ENCODE peak calls at places on chromosomes 2 and 18, in ten cellular contexts. M is B cell; A is stimulated activated CD4-positive, alpha-beta T cell treated with anti-CD3 and anti-CD28 coated beads, Interleukin-15, amount 100 ng/mL, for 24 hours; E is ELR; O is NCI-H510A treated with DMSO at 0.1 percent for 48 hours; B is NAMALWA; X is GDM1; S is activated naive CD4-positive, alpha-beta T cell treated with anti-CD3 and anti-CD28 coated beads, Interleukin-2, amount 10 ng/mL, durations not matched to agents 7 days and 5 days; Q is HuH-7; F is Calu3. J is an unnamed sample.

GRCh38 chr18:78242307-78242643 is 737.3 kb upstream of the SALL3 start:
- DNase-seq in M (no peak), A (no peak), E (no peak), O (no peak), B (no peak), X (no peak), S (no peak), Q (no peak), F (no peak), J (no peak)

GRCh38 chr2:135657806-135658582 is 83.7 kb upstream of the UBXN4 start:
- DNase-seq in M (peak), A (peak), E (no peak), O (no peak), B (no peak), X (no peak), S (peak), Q (no peak), F (no peak), J (no peak)

GRCh38 chr2:231411871-231412615 is 16.5 kb downstream of the B3GNT7 start:
- DNase-seq in M (peak), A (peak), E (peak), O (peak), B (peak), X (peak), S (peak), Q (no peak), F (peak), J (peak)

GRCh38 chr18:58299936-58300335 is 255.9 kb downstream of the NEDD4L start:
- DNase-seq in M (no peak), A (no peak), E (no peak), O (no peak), B (no peak), X (no peak), S (no peak), Q (no peak), F (no peak), J (no peak)

GRCh38 chr2:133817680-133818566 is 249.7 kb upstream of the NCKAP5 start:
- DNase-seq in M (no peak), A (no peak), E (peak), O (no peak), B (no peak), X (no peak), S (no peak), Q (no peak), F (peak), J (no peak)

GRCh38 chr2:216242365-216242764 is 129.9 kb downstream of the MARCHF4 start:
- DNase-seq in M (no peak), A (no peak), E (no peak), O (no peak), B (no peak), X (no peak), S (no peak), Q (no peak), F (no peak), J (no peak)

GRCh38 chr2:11129598-11130449 is 25.4 kb upstream of the SLC66A3 start:
- DNase-seq in M (peak), A (peak), E (peak), O (no peak), B (peak), X (no peak), S (peak), Q (peak), F (peak), J (peak)

GRCh38 chr2:86584164-86584913 is 21.1 kb upstream of the CHMP3 start:
- DNase-seq in M (no peak), A (peak), E (peak), O (no peak), B (no peak), X (peak), S (no peak), Q (no peak), F (no peak), J (no peak)

GRCh38 chr2:69291004-69291650 is 95.9 kb downstream of the GFPT1 start:
- DNase-seq in M (no peak), A (no peak), E (no peak), O (no peak), B (no peak), X (no peak), S (no peak), Q (no peak), F (no peak), J (no peak)

GRCh38 chr2:30705711-30706533 is 101.3 kb downstream of the CAPN13 start:
- DNase-seq in M (no peak), A (no peak), E (no peak), O (no peak), B (no peak), X (no peak), S (no peak), Q (no peak), F (no peak), J (no peak)

GRCh38 chr18:3384664-3385189 is 65.2 kb upstream of the TGIF1 start:
- DNase-seq in M (peak), A (no peak), E (no peak), O (no peak), B (no peak), X (no peak), S (no peak), Q (peak), F (no peak), J (no peak)

GRCh38 chr18:79707671-79708070 is 28.1 kb downstream of the CTDP1 start:
- DNase-seq in M (no peak), A (no peak), E (no peak), O (no peak), B (no peak), X (no peak), S (no peak), Q (no peak), F (no peak), J (no peak)

GRCh38 chr2:794554-795244 is 117.5 kb upstream of the TMEM18 start:
- DNase-seq in M (no peak), A (no peak), E (no peak), O (no peak), B (no peak), X (no peak), S (no peak), Q (no peak), F (no peak), J (no peak)

GRCh38 chr2:221422516-221423211 is 149.4 kb downstream of the EPHA4 start:
- DNase-seq in M (no peak), A (no peak), E (peak), O (no peak), B (no peak), X (no peak), S (no peak), Q (no peak), F (no peak), J (no peak)

GRCh38 chr2:19843992-19844515 is 57.7 kb downstream of the TTC32 start:
- DNase-seq in M (no peak), A (no peak), E (no peak), O (no peak), B (no peak), X (no peak), S (no peak), Q (no peak), F (no peak), J (no peak)

GRCh38 chr2:159032580-159032979 is 64.1 kb downstream of the TANC1 start:
- DNase-seq in M (no peak), A (no peak), E (no peak), O (no peak), B (no peak), X (no peak), S (no peak), Q (no peak), F (no peak), J (no peak)

GRCh38 chr2:212979799-212980198 is 171.6 kb downstream of the IKZF2 start:
- DNase-seq in M (no peak), A (no peak), E (no peak), O (no peak), B (no peak), X (peak), S (no peak), Q (no peak), F (no peak), J (no peak)

GRCh38 chr2:22273853-22274252 is 1111.1 kb upstream of the KLHL29 start:
- DNase-seq in M (no peak), A (no peak), E (no peak), O (no peak), B (no peak), X (no peak), S (no peak), Q (no peak), F (no peak), J (no peak)

GRCh38 chr2:160492401-160493226 is 993 bp downstream of the RBMS1 start:
- DNase-seq in M (peak), A (peak), E (peak), O (peak), B (no peak), X (peak), S (peak), Q (peak), F (peak), J (no peak)

GRCh38 chr2:45616663-45617411 is 5.8 kb upstream of the SRBD1 start:
- DNase-seq in M (no peak), A (no peak), E (peak), O (no peak), B (no peak), X (no peak), S (no peak), Q (no peak), F (no peak), J (no peak)

GRCh38 chr2:173806761-173807160 is 158.4 kb downstream of the SP3 start:
- DNase-seq in M (no peak), A (no peak), E (peak), O (no peak), B (no peak), X (no peak), S (no peak), Q (no peak), F (no peak), J (no peak)

GRCh38 chr2:139067072-139067471 is 286.9 kb upstream of the NXPH2 start:
- DNase-seq in M (no peak), A (no peak), E (no peak), O (no peak), B (no peak), X (no peak), S (no peak), Q (no peak), F (no peak), J (no peak)

GRCh38 chr2:102030502-102030854 is 38.7 kb downstream of the IL1R2 start:
- DNase-seq in M (no peak), A (no peak), E (no peak), O (no peak), B (no peak), X (no peak), S (no peak), Q (no peak), F (no peak), J (no peak)

GRCh38 chr2:28321426-28321825 is 71.2 kb upstream of the FOSL2 start:
- DNase-seq in M (no peak), A (no peak), E (no peak), O (no peak), B (no peak), X (no peak), S (no peak), Q (no peak), F (no peak), J (no peak)

GRCh38 chr18:78882585-78882984 is 97.0 kb upstream of the SALL3 start:
- DNase-seq in M (no peak), A (no peak), E (no peak), O (no peak), B (no peak), X (no peak), S (no peak), Q (no peak), F (no peak), J (no peak)

GRCh38 chr2:5538717-5539116 is 153.5 kb upstream of the SOX11 start:
- DNase-seq in M (no peak), A (no peak), E (no peak), O (peak), B (no peak), X (no peak), S (no peak), Q (no peak), F (no peak), J (no peak)

GRCh38 chr2:156622491-156622890 is 186.3 kb downstream of the GPD2 start:
- DNase-seq in M (no peak), A (no peak), E (no peak), O (no peak), B (no peak), X (no peak), S (no peak), Q (no peak), F (no peak), J (no peak)

GRCh38 chr2:162992828-162993227 is 154.3 kb upstream of the KCNH7 start:
- DNase-seq in M (no peak), A (no peak), E (no peak), O (no peak), B (no peak), X (no peak), S (no peak), Q (no peak), F (no peak), J (no peak)

GRCh38 chr2:29480423-29480822 is 365.2 kb downstream of the CLIP4 start:
- DNase-seq in M (no peak), A (no peak), E (no peak), O (no peak), B (no peak), X (peak), S (no peak), Q (no peak), F (no peak), J (no peak)

GRCh38 chr2:138622606-138623005 is 121.0 kb downstream of the SPOPL start:
- DNase-seq in M (no peak), A (no peak), E (no peak), O (no peak), B (no peak), X (peak), S (no peak), Q (no peak), F (no peak), J (no peak)

GRCh38 chr2:159903404-159904126 is 105.6 kb upstream of the CD302 start:
- DNase-seq in M (peak), A (peak), E (no peak), O (no peak), B (peak), X (peak), S (peak), Q (no peak), F (peak), J (no peak)

GRCh38 chr2:179886-180285 is 83.9 kb downstream of the SH3YL1 start:
- DNase-seq in M (no peak), A (no peak), E (no peak), O (no peak), B (no peak), X (no peak), S (no peak), Q (no peak), F (no peak), J (no peak)

GRCh38 chr2:205323929-205324328 is 358.4 kb upstream of the NRP2 start:
- DNase-seq in M (peak), A (no peak), E (peak), O (no peak), B (peak), X (no peak), S (no peak), Q (no peak), F (no peak), J (peak)

GRCh38 chr2:240762971-240763370 is 57.0 kb downstream of the KIF1A start:
- DNase-seq in M (no peak), A (no peak), E (no peak), O (no peak), B (no peak), X (no peak), S (no peak), Q (no peak), F (no peak), J (no peak)